ENCODE peak calls at places on chromosomes 7 and 10, in six cellular contexts. G is fibroblast of the conjunctiva, T is WERI-Rb-1, W is ELF-1, B is GM23248, L is NCI-H2081. O is an unnamed sample.

GRCh38 chr7:149883452-149883861 is 9.7 kb downstream of the ATP6V0E2 start:
- DNase-seq in G (peak; percentile 21), T (peak; percentile 83), W (peak; percentile 77), B (peak; percentile 71), L (peak; percentile 51), O (peak; percentile 34)

GRCh38 chr7:90693939-90694338 is 97.8 kb downstream of the CDK14 start:
- DNase-seq in G (no peak), T (no peak), W (no peak), B (no peak), L (peak; percentile 10), O (no peak)

GRCh38 chr10:22848509-22848908 is 79.3 kb upstream of the ARMC3 start:
- DNase-seq in G (no peak), T (no peak), W (no peak), B (no peak), L (no peak), O (no peak)

GRCh38 chr10:80122746-80123145 is 9.8 kb upstream of the PLAC9 start:
- DNase-seq in G (no peak), T (no peak), W (no peak), B (peak; percentile 86), L (no peak), O (no peak)

GRCh38 chr10:100901051-100901450 is 11.7 kb upstream of the SLF2 start:
- DNase-seq in G (no peak), T (no peak), W (no peak), B (no peak), L (no peak), O (no peak)

GRCh38 chr10:131898713-131899112 is 2.1 kb upstream of the PPP2R2D start:
- DNase-seq in G (no peak), T (no peak), W (no peak), B (no peak), L (no peak), O (no peak)

GRCh38 chr10:106757521-106757920 is 407.0 kb downstream of the SORCS1 start:
- DNase-seq in G (no peak), T (no peak), W (no peak), B (no peak), L (no peak), O (no peak)

GRCh38 chr7:130732980-130733865 is 784 bp downstream of the KLF14 start:
- DNase-seq in G (no peak), T (peak; percentile 72), W (peak; percentile 50), B (peak; percentile 41), L (peak; percentile 66), O (peak; percentile 65)